ENCODE peak calls at places on chromosomes 6 and 20, in eight cellular contexts. G is adrenal gland, T is right lobe of liver, K is NB4, B is ovary, J is H1, P is body of pancreas, Y is H54. F is an unnamed sample.
A peak's percentile ranks its signal among the peaks of the same experiment; 100 is the strongest.

GRCh38 chr6:72316675-72317380 is 305.0 kb upstream of the KCNQ5 start:
- DNase-seq in G (no peak), T (peak; percentile 34), K (no peak), B (peak; percentile 12), J (no peak), P (no peak), Y (no peak), F (no peak)

GRCh38 chr6:109867970-109868358 is 110.1 kb upstream of the GPR6 start:
- DNase-seq in G (no peak), T (no peak), K (no peak), B (peak; percentile 46), J (no peak), P (no peak), Y (no peak), F (no peak)

GRCh38 chr20:49978685-49979029 is 4.1 kb upstream of the SNAI1 start:
- DNase-seq in G (no peak), T (no peak), K (no peak), B (no peak), J (no peak), P (no peak), Y (no peak), F (no peak)

GRCh38 chr6:80543151-80543550 is 436.7 kb downstream of the BCKDHB start:
- DNase-seq in G (no peak), T (no peak), K (no peak), B (no peak), J (no peak), P (no peak), Y (no peak), F (no peak)

GRCh38 chr20:41476013-41476441 is 109.4 kb upstream of the EMILIN3 start:
- DNase-seq in G (no peak), T (no peak), K (no peak), B (peak; percentile 32), J (no peak), P (peak; percentile 90), Y (no peak), F (peak; percentile 66)

GRCh38 chr6:170435766-170436165 is 117.3 kb downstream of the PSMB1 start:
- DNase-seq in G (no peak), T (no peak), K (no peak), B (no peak), J (no peak), P (no peak), Y (no peak), F (no peak)

GRCh38 chr6:134373282-134373922 is 55.5 kb upstream of the SGK1 start:
- DNase-seq in G (peak; percentile 30), T (no peak), K (peak; percentile 97), B (peak; percentile 39), J (no peak), P (peak; percentile 68), Y (no peak), F (no peak)

GRCh38 chr20:33392016-33392415 is 9.3 kb downstream of the CDK5RAP1 start:
- DNase-seq in G (no peak), T (no peak), K (no peak), B (no peak), J (no peak), P (no peak), Y (no peak), F (no peak)

GRCh38 chr6:66226099-66226498 is 519.1 kb upstream of the EYS start:
- DNase-seq in G (no peak), T (no peak), K (no peak), B (no peak), J (no peak), P (no peak), Y (no peak), F (no peak)

GRCh38 chr6:33716890-33717632 is 5.6 kb upstream of the UQCC2 start:
- DNase-seq in G (no peak), T (no peak), K (no peak), B (no peak), J (no peak), P (no peak), Y (no peak), F (no peak)

DNA sequence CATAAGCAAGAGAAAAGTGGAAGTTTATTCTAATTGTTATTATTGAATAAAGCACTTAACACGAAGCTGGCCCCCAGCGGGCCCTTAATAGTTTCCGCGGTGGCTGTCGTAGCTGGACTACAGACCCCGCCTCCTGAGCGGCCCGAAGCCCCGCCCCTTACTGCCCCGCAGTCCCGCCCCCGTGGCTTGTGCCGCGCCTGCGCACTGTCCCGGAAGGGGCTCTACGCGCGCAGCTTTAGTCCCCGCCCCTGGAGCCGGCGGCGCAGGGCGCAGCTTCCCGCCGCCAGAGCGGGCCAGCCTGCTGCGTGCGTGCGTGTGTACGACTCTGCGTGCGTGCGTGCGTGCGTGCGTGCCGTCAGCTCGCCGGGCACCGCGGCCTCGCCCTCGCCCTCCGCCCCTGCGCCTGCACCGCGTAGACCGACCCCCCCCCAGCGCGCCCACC is at the start of gene VAPB:
- DNase-seq in G (peak; percentile 97), T (peak; percentile 98), K (peak; percentile 97), B (peak; percentile 96), J (peak; percentile 99), P (peak; percentile 94), Y (peak; percentile 83), F (peak; percentile 98)
- TF ChIP-seq POLR2A in G (peak; percentile 84), T (peak; percentile 88), K (no peak), B (peak; percentile 67), J (no peak), P (peak; percentile 82), Y (peak; percentile 91), F (no peak)

GRCh38 chr6:40928738-40929137 is 110.3 kb downstream of the UNC5CL start:
- DNase-seq in G (no peak), T (no peak), K (no peak), B (no peak), J (no peak), P (no peak), Y (no peak), F (no peak)
- TF ChIP-seq POLR2A in G (no peak), T (no peak), K (no peak), B (no peak), J (no peak), P (no peak), Y (no peak), F (no peak)

DNA sequence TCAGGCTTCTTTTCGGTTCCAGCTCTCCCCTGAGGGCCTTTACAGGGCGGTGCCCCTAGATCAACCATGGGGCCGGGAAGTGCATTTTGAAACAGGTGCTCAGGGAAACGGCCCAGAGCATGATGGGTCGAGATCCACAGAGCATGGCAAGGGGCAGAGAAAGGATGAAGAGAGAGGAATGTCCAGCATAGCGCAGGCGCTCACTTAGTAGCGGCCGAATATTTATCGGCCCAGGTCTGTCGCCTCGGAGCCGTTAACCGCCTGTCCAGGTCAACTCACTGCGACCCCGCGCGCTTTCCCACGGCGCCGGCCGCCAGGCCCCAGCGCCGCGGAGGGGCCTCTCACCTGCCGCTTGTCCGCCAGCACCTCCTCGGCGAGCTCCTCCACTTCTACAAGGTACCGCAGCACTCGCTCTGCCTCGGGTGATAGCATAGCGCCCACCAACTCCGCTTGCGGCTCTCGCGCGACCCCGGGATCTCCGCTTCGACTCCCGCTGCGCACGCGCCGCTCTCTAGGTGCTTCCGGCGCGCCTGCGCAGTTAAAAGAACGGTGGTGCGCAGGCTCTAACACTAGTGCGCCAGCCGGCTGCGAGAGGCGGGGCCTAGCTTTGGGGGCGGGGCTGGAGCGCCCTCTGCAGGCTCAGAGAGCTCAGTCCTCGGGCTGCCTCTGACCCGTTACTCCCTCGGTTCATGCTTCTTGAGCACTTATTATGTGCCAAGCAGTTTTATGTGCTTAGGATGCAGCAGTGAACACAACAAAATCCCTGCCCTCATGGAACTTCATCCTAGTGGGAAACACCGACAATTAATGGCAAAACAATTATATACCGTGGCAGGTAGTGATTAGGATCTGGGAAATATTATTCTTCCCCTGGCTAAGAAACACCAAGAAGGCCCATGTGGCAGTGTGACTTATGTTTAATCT is at the start of gene PDRG1:
- DNase-seq in G (peak; percentile 96), T (peak; percentile 96), K (peak; percentile 96), B (peak; percentile 95), J (peak; percentile 99), P (peak; percentile 96), Y (peak; percentile 90), F (peak; percentile 98)
- TF ChIP-seq POLR2A in G (no peak), T (peak; percentile 62), K (peak; percentile 91), B (peak; percentile 36), J (peak; percentile 77), P (peak; percentile 25), Y (peak; percentile 77), F (peak; percentile 80)

GRCh38 chr20:17421493-17421892 is 109.7 kb downstream of the BFSP1 start:
- DNase-seq in G (no peak), T (no peak), K (no peak), B (no peak), J (no peak), P (no peak), Y (no peak), F (peak; percentile 10)

GRCh38 chr20:17419459-17419858 is 111.7 kb downstream of the BFSP1 start:
- DNase-seq in G (no peak), T (no peak), K (no peak), B (no peak), J (no peak), P (no peak), Y (no peak), F (no peak)

GRCh38 chr20:17417221-17417620 is 114.0 kb downstream of the BFSP1 start:
- DNase-seq in G (no peak), T (no peak), K (peak; percentile 16), B (no peak), J (no peak), P (no peak), Y (no peak), F (no peak)
- TF ChIP-seq POLR2A in G (no peak), T (no peak), K (no peak), B (no peak), J (no peak), P (no peak), Y (no peak), F (no peak)

DNA sequence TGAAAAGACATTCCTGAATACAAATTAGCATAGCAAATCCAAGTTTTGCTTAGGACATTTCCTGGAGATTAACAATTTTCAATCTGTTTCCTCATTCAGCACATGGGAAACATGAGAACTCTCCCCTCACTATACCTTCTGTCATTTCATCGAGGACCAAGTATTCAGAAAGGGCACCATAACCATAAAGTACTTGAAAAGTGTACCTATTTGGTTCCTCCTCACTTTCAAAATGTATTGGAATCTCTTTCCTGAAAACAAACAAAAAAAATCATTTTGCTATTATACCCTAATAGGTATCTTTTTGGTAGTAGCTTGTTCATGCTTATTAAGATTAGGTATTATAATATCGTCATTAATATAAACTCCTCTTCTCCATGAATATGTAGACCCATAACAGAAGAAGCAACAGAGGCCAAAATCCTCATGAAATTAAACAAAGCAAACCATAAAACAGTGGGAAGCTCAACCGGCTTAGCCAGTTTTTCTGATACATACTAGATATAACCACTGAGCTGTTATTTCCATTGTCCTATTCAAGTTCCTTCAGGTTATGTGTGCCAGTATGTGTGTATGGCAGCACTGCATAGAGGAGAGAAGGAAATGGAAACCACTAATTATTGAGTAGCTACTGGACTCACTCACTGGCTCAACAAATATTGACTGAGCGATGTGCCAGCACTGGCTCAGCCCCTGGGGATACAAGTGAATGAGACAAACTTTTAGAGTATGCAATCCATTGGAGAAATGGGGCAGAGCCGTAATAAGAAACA is 274.0 kb downstream of the MAFB start:
- DNase-seq in G (no peak), T (no peak), K (no peak), B (no peak), J (no peak), P (no peak), Y (no peak), F (no peak)
- TF ChIP-seq POLR2A in G (no peak), T (no peak), K (no peak), B (no peak), J (peak; percentile 26), P (no peak), Y (no peak), F (no peak)

GRCh38 chr6:116680880-116681672 is at the start of gene KPNA5:
- DNase-seq in G (peak; percentile 86), T (peak; percentile 93), K (peak; percentile 98), B (peak; percentile 87), J (peak; percentile 89), P (peak; percentile 90), Y (peak; percentile 54), F (peak; percentile 92)
- TF ChIP-seq POLR2A in G (no peak), T (peak; percentile 65), K (peak; percentile 99), B (peak; percentile 54), J (peak; percentile 94), P (peak; percentile 64), Y (peak; percentile 90), F (peak; percentile 76)

GRCh38 chr20:53739799-53740785 is 146.5 kb upstream of the ZNF217 start:
- DNase-seq in G (no peak), T (no peak), K (peak; percentile 84), B (no peak), J (no peak), P (peak; percentile 22), Y (no peak), F (peak; percentile 29)
- TF ChIP-seq POLR2A in G (no peak), T (no peak), K (no peak), B (no peak), J (no peak), P (no peak), Y (peak; percentile 20), F (no peak)